ENCODE peak calls at places on chromosomes 6 and 20, in ten cellular contexts. R is kidney, M is ascending aorta, N is mammary epithelial cell, H is neural progenitor cell, K is foreskin fibroblast, I is kidney epithelial cell, P is lower lobe of right lung, G is adrenal gland, S is GM12865. B is an unnamed sample.

GRCh38 chr20:14717124-14718004 is 380.0 kb upstream of the FLRT3 start:
- DNase-seq in P (no peak), K (no peak), M (no peak), R (no peak), N (no peak), I (no peak), S (peak), H (no peak), G (no peak), B (no peak)

GRCh38 chr20:47428851-47429336 is 72.4 kb upstream of the ZMYND8 start:
- DNase-seq in R (no peak), N (no peak), I (no peak), G (no peak), M (no peak), S (no peak), H (no peak), P (no peak), K (no peak), B (no peak)

GRCh38 chr20:52888096-52888495 is 84.1 kb upstream of the TSHZ2 start:
- DNase-seq in R (no peak), K (peak), I (no peak), M (no peak), S (no peak), H (no peak), N (peak), P (no peak), G (no peak), B (no peak)

GRCh38 chr6:136983692-136984091 is 61.1 kb downstream of the IL20RA start:
- DNase-seq in N (no peak), M (no peak), I (no peak), P (no peak), H (no peak), R (no peak), K (no peak), G (no peak), S (no peak), B (no peak)

GRCh38 chr20:54123587-54124180 is 50.1 kb downstream of the CYP24A1 start:
- DNase-seq in N (peak), R (peak), S (no peak), P (peak), M (no peak), K (peak), G (peak), I (peak), H (peak), B (peak)

GRCh38 chr6:93894521-93894920 is 475.2 kb upstream of the EPHA7 start:
- DNase-seq in H (no peak), S (no peak), P (no peak), I (no peak), G (no peak), K (no peak), R (no peak), M (no peak), N (no peak), B (no peak)

GRCh38 chr20:48634641-48635040 is 193.2 kb downstream of the PREX1 start:
- DNase-seq in G (no peak), H (no peak), S (no peak), M (no peak), I (no peak), N (no peak), R (peak), K (no peak), P (peak), B (no peak)

GRCh38 chr20:31570735-31571617 is 34.1 kb upstream of the ID1 start:
- DNase-seq in P (no peak), S (no peak), I (no peak), M (no peak), N (no peak), H (no peak), K (peak), R (no peak), G (peak), B (no peak)

GRCh38 chr6:93394471-93394870 is 24.9 kb downstream of the EPHA7 start:
- DNase-seq in G (no peak), R (no peak), K (no peak), S (no peak), P (no peak), I (no peak), H (no peak), M (no peak), N (no peak), B (no peak)

GRCh38 chr6:4412488-4412887 is 277.1 kb upstream of the ECI2 start:
- DNase-seq in S (no peak), R (no peak), M (no peak), K (no peak), N (no peak), H (no peak), P (no peak), G (no peak), I (no peak), B (no peak)

GRCh38 chr20:3431109-3431508 is 23.6 kb upstream of the DNAAF9 start:
- DNase-seq in N (no peak), R (no peak), H (no peak), M (no peak), S (no peak), G (no peak), P (no peak), I (no peak), K (peak), B (no peak)

GRCh38 chr6:107504655-107505054 is 14.7 kb downstream of the SOBP start:
- DNase-seq in N (no peak), S (no peak), P (no peak), K (no peak), R (no peak), M (no peak), G (no peak), H (no peak), I (no peak), B (no peak)

GRCh38 chr20:39067526-39068216 is 105.5 kb downstream of the DHX35 start:
- DNase-seq in I (no peak), N (peak), R (no peak), G (no peak), H (no peak), P (no peak), K (peak), M (no peak), S (no peak), B (no peak)

GRCh38 chr6:40946738-40947301 is 92.2 kb downstream of the UNC5CL start:
- DNase-seq in I (no peak), S (no peak), K (no peak), P (no peak), M (no peak), N (no peak), H (no peak), R (no peak), G (no peak), B (no peak)

GRCh38 chr6:112180095-112180820 is 74.1 kb downstream of the LAMA4 start:
- DNase-seq in N (peak), S (peak), K (peak), H (peak), G (no peak), R (no peak), I (peak), M (no peak), P (no peak), B (peak)

GRCh38 chr20:49866051-49866450 is 49.3 kb downstream of the SPATA2 start:
- DNase-seq in K (peak), R (no peak), I (no peak), N (no peak), P (no peak), G (no peak), M (no peak), S (peak), H (no peak), B (no peak)

GRCh38 chr6:84253380-84253779 is 25.9 kb upstream of the CEP162 start:
- DNase-seq in G (no peak), H (no peak), K (no peak), P (no peak), N (no peak), S (no peak), M (no peak), I (no peak), R (no peak), B (no peak)

GRCh38 chr20:62211769-62212288 is 8.2 kb downstream of the HRH3 start:
- DNase-seq in N (no peak), P (no peak), S (no peak), K (no peak), R (peak), M (no peak), H (no peak), G (no peak), I (no peak), B (no peak)

GRCh38 chr6:111757342-111757741 is 115.9 kb downstream of the FYN start:
- DNase-seq in G (no peak), I (no peak), N (peak), K (peak), P (no peak), M (no peak), R (no peak), H (no peak), S (no peak), B (no peak)

GRCh38 chr6:140774080-140774505 is 1358.6 kb upstream of the GJE1 start:
- DNase-seq in I (peak), G (no peak), N (peak), S (peak), H (no peak), R (no peak), K (peak), P (no peak), M (no peak), B (peak)

GRCh38 chr6:163860194-163861081 is 445.9 kb downstream of the QKI start:
- DNase-seq in I (no peak), G (no peak), P (no peak), H (no peak), K (peak), N (no peak), M (no peak), S (no peak), R (peak), B (no peak)

GRCh38 chr6:124400600-124400999 is 561.6 kb upstream of the RNF217 start:
- DNase-seq in M (no peak), N (no peak), R (no peak), K (no peak), S (no peak), H (no peak), P (no peak), G (no peak), I (no peak), B (no peak)

GRCh38 chr6:158648682-158649131 is 1.1 kb upstream of the SYTL3 start:
- DNase-seq in K (peak), M (no peak), I (no peak), S (peak), H (no peak), R (peak), N (peak), G (peak), P (no peak), B (peak)

GRCh38 chr6:116535109-116535508 is 10.4 kb downstream of the TRAPPC3L start:
- DNase-seq in I (no peak), N (peak), R (no peak), H (no peak), P (no peak), G (no peak), M (no peak), K (no peak), S (no peak), B (no peak)

DNA sequence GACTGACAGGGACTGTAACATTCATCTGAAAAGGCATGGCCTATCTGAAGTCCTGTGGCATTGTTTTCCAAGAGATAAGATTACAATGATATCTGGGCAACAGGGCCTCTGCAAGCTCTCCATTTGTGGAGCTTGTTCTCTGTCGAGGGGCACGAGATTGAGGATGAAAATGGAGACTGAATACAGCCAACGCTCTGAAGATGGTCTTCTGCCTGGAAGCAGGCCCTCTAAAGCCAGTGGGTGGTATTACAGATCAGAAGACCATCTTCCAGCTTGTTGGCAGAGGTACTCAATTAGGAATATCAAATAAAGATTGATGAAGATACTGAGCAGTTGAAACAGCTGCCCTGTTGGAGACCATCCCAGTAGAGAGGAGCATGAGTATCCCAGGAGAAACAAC is 288.2 kb downstream of the CENPW start:
- DNase-seq in H (no peak), M (no peak), S (peak), P (no peak), N (no peak), R (no peak), K (no peak), I (no peak), G (no peak), B (no peak)
- TF ChIP-seq CTCF in H (peak), M (no peak), S (peak), P (no peak), N (peak), R (no peak), K (no peak), I (peak), G (no peak), B (no peak)

GRCh38 chr20:37523012-37523391 is 2.0 kb downstream of the NNAT start:
- DNase-seq in P (no peak), H (no peak), N (no peak), I (no peak), G (peak), M (no peak), K (no peak), S (no peak), R (no peak), B (no peak)
- H3K4me3 ChIP-seq in P (no peak), H (no peak), N (peak), I (no peak), G (no peak), M (no peak), K (no peak), S (no peak), R (no peak), B (no peak)

DNA sequence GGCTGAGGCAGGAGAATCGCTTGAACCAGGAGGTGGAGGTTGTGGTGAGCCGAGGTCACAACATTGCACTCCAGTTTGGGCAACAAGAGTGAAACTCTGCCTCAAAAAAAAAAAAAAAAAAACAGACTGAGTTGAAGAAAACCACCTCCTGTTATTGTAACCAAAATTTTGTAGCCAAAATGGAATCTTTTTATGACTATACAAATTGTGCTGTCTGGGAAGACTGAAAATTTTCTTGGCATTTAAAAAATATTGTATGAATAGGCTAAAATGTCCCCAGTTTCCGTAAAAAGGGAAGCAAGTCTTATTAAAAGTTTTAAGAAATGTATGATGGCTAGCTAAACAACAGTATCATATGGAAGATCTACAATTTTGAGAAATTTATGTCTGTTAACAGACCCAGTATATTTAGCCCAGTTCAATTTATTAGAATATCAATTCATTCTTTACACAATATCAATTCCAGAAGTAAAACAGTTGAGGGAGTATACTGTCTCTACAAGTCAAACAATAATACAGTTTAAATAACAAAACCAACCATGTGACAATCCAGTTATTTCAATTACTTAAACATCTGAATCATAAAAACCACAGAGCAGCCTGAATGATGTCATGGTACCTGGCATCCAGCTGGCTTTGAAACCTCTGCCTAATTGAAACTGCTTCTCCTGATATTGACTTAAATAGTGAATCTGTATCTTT is 166.7 kb upstream of the MARCKS start:
- DNase-seq in N (peak), G (no peak), I (peak), M (no peak), H (no peak), R (no peak), P (no peak), S (peak), K (peak), B (peak)
- TF ChIP-seq CTCF in N (no peak), G (no peak), I (no peak), M (no peak), H (no peak), R (no peak), P (no peak), S (no peak), K (no peak), B (no peak)

GRCh38 chr6:68635412-68635705 is 277 bp downstream of the ADGRB3 start:
- DNase-seq in P (no peak), G (no peak), I (no peak), N (no peak), S (no peak), K (no peak), H (no peak), R (no peak), M (no peak), B (no peak)
- H3K4me3 ChIP-seq in P (peak), G (no peak), I (peak), N (peak), S (peak), K (peak), H (peak), R (peak), M (peak), B (peak)

GRCh38 chr6:75236630-75237029 is 7.0 kb downstream of the COX7A2 start:
- DNase-seq in H (no peak), N (no peak), I (no peak), M (no peak), S (no peak), G (no peak), K (no peak), R (no peak), P (no peak), B (no peak)
- TF ChIP-seq CTCF in H (no peak), N (no peak), I (no peak), M (no peak), S (no peak), G (no peak), K (no peak), R (no peak), P (no peak), B (no peak)

GRCh38 chr20:59630526-59630925 is 26.2 kb downstream of the PHACTR3 start:
- DNase-seq in P (no peak), H (no peak), N (no peak), S (no peak), K (no peak), I (no peak), R (no peak), M (no peak), G (no peak), B (no peak)

GRCh38 chr20:59629141-59630045 is 25.1 kb downstream of the PHACTR3 start:
- DNase-seq in M (no peak), R (no peak), I (no peak), N (no peak), H (no peak), S (no peak), P (no peak), K (no peak), G (no peak), B (no peak)

GRCh38 chr20:59625214-59625922 is 21.0 kb downstream of the PHACTR3 start:
- DNase-seq in G (no peak), I (no peak), M (no peak), R (no peak), K (no peak), H (no peak), P (no peak), N (no peak), S (no peak), B (no peak)

GRCh38 chr20:59627298-59627697 is 23.0 kb downstream of the PHACTR3 start:
- DNase-seq in G (no peak), M (no peak), R (no peak), K (no peak), S (no peak), I (no peak), P (no peak), H (no peak), N (no peak), B (no peak)

DNA sequence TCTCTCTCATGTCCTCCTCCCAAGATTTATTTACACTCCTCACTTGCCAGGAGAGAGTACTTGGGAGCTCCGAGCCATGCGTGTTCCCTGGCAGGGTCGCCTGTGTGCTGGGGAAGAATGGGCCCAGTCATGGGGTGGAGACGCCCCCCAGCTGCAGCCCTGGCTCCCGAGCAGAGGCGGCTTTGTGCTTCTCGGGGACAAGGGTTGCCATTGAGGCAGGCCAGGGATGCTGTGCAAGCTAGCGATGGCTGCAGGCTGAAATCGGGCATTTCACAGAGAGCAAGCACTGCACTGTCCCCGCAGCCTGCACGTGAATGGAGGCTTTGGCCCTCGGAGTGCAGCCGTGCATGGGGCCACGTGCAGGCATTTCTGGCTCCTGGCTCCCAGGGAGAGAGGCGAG is 23.8 kb downstream of the PHACTR3 start:
- DNase-seq in H (no peak), M (no peak), R (no peak), P (no peak), N (no peak), K (no peak), G (no peak), S (no peak), I (no peak), B (no peak)
- H3K4me3 ChIP-seq in H (no peak), M (no peak), R (no peak), P (no peak), N (no peak), K (no peak), G (no peak), S (no peak), I (no peak), B (no peak)

GRCh38 chr6:17169701-17170100 is 67.9 kb downstream of the STMND1 start:
- DNase-seq in P (no peak), S (no peak), M (no peak), K (no peak), I (no peak), H (no peak), N (no peak), G (no peak), R (no peak), B (no peak)

GRCh38 chr6:17169291-17169690 is 67.4 kb downstream of the STMND1 start:
- DNase-seq in P (no peak), K (no peak), G (no peak), M (no peak), R (no peak), S (no peak), N (no peak), H (no peak), I (no peak), B (no peak)

GRCh38 chr6:17173071-17173470 is 71.2 kb downstream of the STMND1 start:
- DNase-seq in R (no peak), P (no peak), H (no peak), K (peak), I (no peak), M (no peak), S (no peak), N (no peak), G (no peak), B (no peak)

GRCh38 chr6:17165383-17165782 is 63.5 kb downstream of the STMND1 start:
- DNase-seq in P (no peak), R (no peak), G (no peak), N (peak), I (no peak), H (no peak), M (no peak), S (no peak), K (no peak), B (no peak)

DNA sequence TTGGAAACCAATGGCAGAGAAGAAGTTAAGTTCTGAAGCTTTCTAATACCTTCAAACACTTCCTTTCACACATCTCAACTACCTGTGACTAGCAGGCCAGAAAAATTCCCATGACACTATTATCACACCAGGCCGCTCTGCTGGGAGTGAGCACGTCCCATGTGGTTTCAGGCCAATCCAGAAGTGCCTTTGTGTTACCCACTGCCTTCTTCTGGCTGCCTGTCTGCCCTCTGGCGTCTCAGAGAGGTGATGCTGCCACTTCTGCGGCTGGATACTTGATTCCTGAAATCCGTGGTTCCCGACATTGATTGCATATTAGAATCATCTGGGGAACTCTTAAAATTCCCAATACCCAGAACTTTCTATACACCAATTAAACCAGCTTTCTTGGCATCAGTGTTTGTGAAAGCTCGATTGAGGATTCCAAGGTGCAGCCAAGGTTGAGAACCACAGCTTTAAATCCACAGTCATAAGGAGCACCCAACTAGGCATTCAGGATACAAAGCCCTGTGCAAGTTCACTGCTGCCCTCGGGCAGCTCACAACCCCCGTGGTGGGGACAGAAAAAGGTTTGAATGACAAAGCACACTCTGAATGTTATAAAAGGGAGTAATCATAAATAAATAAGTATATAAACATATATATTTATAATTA is 65.6 kb downstream of the STMND1 start:
- DNase-seq in R (no peak), M (no peak), K (peak), P (peak), H (peak), N (peak), I (no peak), G (peak), S (peak), B (no peak)
- TF ChIP-seq CTCF in R (peak), M (peak), K (peak), P (peak), H (peak), N (peak), I (peak), G (peak), S (peak), B (peak)